ENCODE peak calls at places on chromosome 6, in four cellular contexts. T is K562, G is GM12878, U is H1. O is an unnamed sample.

GRCh38 chr6:48641544-48641943 is 530.5 kb upstream of the PTCHD4 start:
- DNase-seq in U (no peak), T (no peak), G (no peak), O (peak; percentile 80)

GRCh38 chr6:329888-330691 is 37.8 kb downstream of the DUSP22 start:
- DNase-seq in T (peak; percentile 48), U (no peak), G (no peak), O (peak; percentile 22)

GRCh38 chr6:140566706-140567330 is 1192.4 kb upstream of the CITED2 start:
- DNase-seq in U (no peak), T (no peak), G (no peak), O (peak; percentile 72)

GRCh38 chr6:167856999-167857660 is 30.4 kb downstream of the AFDN start:
- DNase-seq in G (peak; percentile 28), T (peak; percentile 82), U (no peak), O (peak; percentile 71)

GRCh38 chr6:134235937-134236751 is 81.8 kb downstream of the SGK1 start:
- DNase-seq in G (peak; percentile 77), U (no peak), T (peak; percentile 32), O (peak; percentile 90)

GRCh38 chr6:114467931-114468330 is 125.1 kb upstream of the HS3ST5 start:
- DNase-seq in G (no peak), U (no peak), T (no peak), O (no peak)

GRCh38 chr6:131657630-131658111 is 20.6 kb downstream of the ENPP3 start:
- DNase-seq in T (no peak), G (no peak), U (no peak), O (peak; percentile 85)

GRCh38 chr6:34383651-34384304 is 8.7 kb downstream of the NUDT3 start:
- DNase-seq in T (no peak), G (no peak), U (no peak), O (no peak)

GRCh38 chr6:166999845-167000253 is 652 bp downstream of the CEP43 start:
- DNase-seq in U (no peak), G (no peak), T (no peak), O (no peak)

GRCh38 chr6:119348308-119349040 is 1.1 kb downstream of the MAN1A1 start:
- DNase-seq in G (no peak), T (peak; percentile 36), U (peak; percentile 65), O (peak; percentile 29)

GRCh38 chr6:96582457-96582856 is 19.5 kb downstream of the FHL5 start:
- DNase-seq in T (no peak), G (no peak), U (no peak), O (no peak)

GRCh38 chr6:15709665-15710269 is 46.9 kb upstream of the DTNBP1 start:
- DNase-seq in U (no peak), G (no peak), T (no peak), O (no peak)

GRCh38 chr6:54856137-54856536 is 9.6 kb downstream of the FAM83B start:
- DNase-seq in T (no peak), G (no peak), U (no peak), O (no peak)

GRCh38 chr6:36320475-36320874 is 16.2 kb downstream of the BNIP5 start:
- DNase-seq in G (no peak), T (no peak), U (no peak), O (no peak)

GRCh38 chr6:109511832-109512231 is 28.8 kb upstream of the ZBTB24 start:
- DNase-seq in G (no peak), T (no peak), U (no peak), O (no peak)

GRCh38 chr6:105164418-105164817 is 15.4 kb downstream of the POPDC3 start:
- DNase-seq in U (no peak), G (no peak), T (no peak), O (peak; percentile 53)

GRCh38 chr6:121682666-121683065 is 247.2 kb downstream of the GJA1 start:
- DNase-seq in U (no peak), T (no peak), G (no peak), O (no peak)

GRCh38 chr6:161271343-161272019 is 2.4 kb downstream of the AGPAT4 start:
- DNase-seq in G (no peak), T (peak; percentile 34), U (no peak), O (no peak)

GRCh38 chr6:34235605-34236422 is 859 bp upstream of the HMGA1 start:
- DNase-seq in G (no peak), U (peak; percentile 90), T (no peak), O (peak; percentile 92)

GRCh38 chr6:3267162-3267561 is 8.4 kb downstream of the PSMG4 start:
- DNase-seq in T (no peak), G (no peak), U (no peak), O (no peak)

GRCh38 chr6:116666869-116667268 is 1.7 kb downstream of the ZUP1 start:
- DNase-seq in U (no peak), T (no peak), G (peak; percentile 65), O (no peak)

GRCh38 chr6:170151235-170152110 is 139.4 kb downstream of the DLL1 start:
- DNase-seq in G (no peak), T (no peak), U (no peak), O (no peak)

GRCh38 chr6:12537389-12537788 is 179.2 kb upstream of the PHACTR1 start:
- DNase-seq in T (no peak), G (no peak), U (no peak), O (peak; percentile 59)

GRCh38 chr6:130188207-130188899 is 34.4 kb downstream of the SAMD3 start:
- DNase-seq in T (no peak), U (no peak), G (no peak), O (no peak)

GRCh38 chr6:157267109-157267611 is 56.2 kb downstream of the TMEM242 start:
- DNase-seq in U (no peak), T (no peak), G (no peak), O (no peak)

GRCh38 chr6:150252714-150253444 is 110.0 kb downstream of the PPP1R14C start:
- DNase-seq in T (peak; percentile 85), U (no peak), G (no peak), O (peak; percentile 26)

GRCh38 chr6:47788498-47788884 is 6.7 kb downstream of the OPN5 start:
- DNase-seq in U (no peak), G (no peak), T (no peak), O (no peak)

GRCh38 chr6:108526739-108527174 is 34.0 kb upstream of the FOXO3 start:
- DNase-seq in U (no peak), T (peak; percentile 44), G (no peak), O (peak; percentile 62)

DNA sequence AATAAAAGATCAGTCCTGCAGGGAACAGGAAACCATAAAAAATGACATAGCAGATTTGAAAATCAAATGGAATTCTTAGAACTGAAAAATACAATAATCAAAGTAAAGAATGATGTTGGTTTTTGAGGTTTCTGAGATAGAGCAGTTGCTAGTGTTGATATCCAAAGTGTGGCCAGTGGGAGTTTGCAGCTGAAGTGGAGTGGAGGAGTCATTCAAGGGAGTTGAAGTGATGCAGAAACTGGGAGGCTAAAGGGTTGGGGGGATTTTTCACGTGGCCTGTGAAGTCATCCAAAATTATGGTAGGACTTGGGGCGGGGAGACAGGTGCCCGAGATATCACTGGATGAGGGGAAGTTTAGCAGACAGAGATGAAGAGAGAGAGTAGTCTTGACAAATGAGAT is 123.6 kb downstream of the CDC5L start:
- DNase-seq in T (no peak), G (no peak), U (peak; percentile 17), O (no peak)
- TF ChIP-seq CHD1 in T (no peak), G (no peak), U (no peak), O (no peak)

GRCh38 chr6:117908246-117909107 is 1.4 kb downstream of the SLC35F1 start:
- DNase-seq in G (no peak), U (no peak), T (no peak), O (no peak)
- TF ChIP-seq CHD1 in G (no peak), U (no peak), T (no peak), O (no peak)

GRCh38 chr6:73695619-73696421 is at the start of gene CD109:
- DNase-seq in U (peak; percentile 70), G (no peak), T (no peak), O (peak; percentile 73)
- TF ChIP-seq CHD1 in U (no peak), G (no peak), T (no peak), O (peak; percentile 41)

DNA sequence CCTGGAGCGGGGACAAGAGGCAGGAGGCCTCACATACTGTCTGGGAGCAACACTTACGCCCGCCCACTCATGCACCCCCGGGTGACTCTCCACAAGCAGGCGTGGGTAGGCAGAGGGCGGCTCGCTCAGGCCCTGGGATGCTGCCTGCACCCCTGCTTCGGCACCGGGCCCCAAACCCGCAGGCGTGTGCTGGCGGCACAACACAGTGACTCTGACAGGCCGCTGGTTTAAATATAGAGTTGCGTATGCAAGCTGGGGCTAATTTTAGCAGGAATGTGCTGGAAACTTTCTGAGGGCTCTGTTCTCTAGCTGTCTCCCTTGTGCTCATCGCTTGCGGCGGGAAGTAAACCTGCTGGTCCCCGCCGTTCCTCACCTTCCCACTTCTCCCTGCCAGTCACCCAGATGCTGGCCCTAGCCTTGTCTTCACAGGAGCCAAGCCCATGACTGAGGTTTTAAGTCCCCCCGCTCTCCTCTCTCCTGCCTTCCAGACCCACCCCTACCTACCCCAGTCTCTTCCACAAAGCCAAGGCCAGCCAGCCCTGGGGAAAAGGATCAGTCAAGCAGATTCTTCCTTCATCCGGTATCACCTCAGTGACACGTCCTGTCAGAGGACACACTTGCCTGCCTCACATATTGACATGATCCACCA is 94.5 kb upstream of the FOXP4 start:
- DNase-seq in T (no peak), U (no peak), G (no peak), O (peak; percentile 59)
- TF ChIP-seq CHD1 in T (no peak), U (no peak), G (no peak), O (no peak)

GRCh38 chr6:151616091-151616513 is 122.3 kb downstream of the CCDC170 start:
- DNase-seq in U (no peak), T (no peak), G (no peak), O (no peak)

GRCh38 chr6:151620179-151620578 is 126.4 kb downstream of the CCDC170 start:
- DNase-seq in G (no peak), U (peak; percentile 50), T (no peak), O (no peak)

GRCh38 chr6:151618717-151619116 is 124.9 kb downstream of the CCDC170 start:
- DNase-seq in U (no peak), T (no peak), G (no peak), O (no peak)

GRCh38 chr6:151616600-151616999 is 122.8 kb downstream of the CCDC170 start:
- DNase-seq in T (no peak), U (no peak), G (no peak), O (no peak)

GRCh38 chr6:151617539-151617938 is 123.7 kb downstream of the CCDC170 start:
- DNase-seq in G (no peak), U (no peak), T (no peak), O (no peak)
- TF ChIP-seq CHD1 in G (no peak), U (no peak), T (no peak), O (no peak)

GRCh38 chr6:43887340-43887858 is 117.4 kb downstream of the VEGFA start:
- DNase-seq in G (no peak), U (no peak), T (no peak), O (no peak)
- TF ChIP-seq CHD1 in G (no peak), U (no peak), T (no peak), O (no peak)

GRCh38 chr6:5995705-5996686 is 10.7 kb downstream of the NRN1 start:
- DNase-seq in G (no peak), U (peak; percentile 85), T (peak; percentile 48), O (peak; percentile 19)
- TF ChIP-seq CHD1 in G (no peak), U (no peak), T (no peak), O (no peak)

GRCh38 chr6:27865952-27866369 is 46.2 kb downstream of the OR2B2 start:
- DNase-seq in T (no peak), U (peak; percentile 71), G (no peak), O (no peak)
- TF ChIP-seq CHD1 in T (no peak), U (no peak), G (no peak), O (no peak)